ENCODE peak calls at places on chromosomes 5 and 9, in six cellular contexts. K, N, O, F, E and H are unnamed samples.

GRCh38 chr9:89905628-89906338 is 301.0 kb downstream of the GADD45G start:
- DNase-seq in E (no peak), K (no peak), F (no peak), N (no peak), O (no peak), H (no peak)

GRCh38 chr9:117411547-117411946 is 3.3 kb downstream of the ASTN2 start:
- DNase-seq in E (peak), K (peak), N (no peak), O (peak), F (no peak), H (no peak)

GRCh38 chr5:179475956-179476355 is 74.4 kb upstream of the RUFY1 start:
- DNase-seq in O (no peak), F (no peak), E (no peak), N (no peak), K (no peak), H (no peak)

GRCh38 chr9:116806075-116806474 is 119.0 kb downstream of the TRIM32 start:
- DNase-seq in K (no peak), E (peak), O (no peak), F (peak), N (no peak), H (no peak)

GRCh38 chr5:606526-607399 is 5.4 kb upstream of the CEP72 start:
- DNase-seq in N (no peak), E (no peak), K (peak), O (no peak), F (no peak), H (no peak)

GRCh38 chr5:107272954-107273353 is 397.8 kb downstream of the EFNA5 start:
- DNase-seq in O (no peak), E (no peak), F (no peak), K (no peak), N (no peak), H (no peak)

GRCh38 chr9:128505414-128505765 is 871 bp downstream of the GLE1 start:
- DNase-seq in F (no peak), E (no peak), N (no peak), O (no peak), K (no peak), H (no peak)

GRCh38 chr9:98732801-98733200 is 24.1 kb upstream of the GABBR2 start:
- DNase-seq in K (no peak), E (no peak), N (no peak), F (peak), O (no peak), H (no peak)

GRCh38 chr9:85401998-85402397 is 339.8 kb downstream of the AGTPBP1 start:
- DNase-seq in F (peak), O (no peak), E (no peak), K (no peak), N (no peak), H (no peak)
- TF ChIP-seq CTCF in F (no peak), O (no peak), E (no peak), K (no peak), N (no peak), H (no peak)

DNA sequence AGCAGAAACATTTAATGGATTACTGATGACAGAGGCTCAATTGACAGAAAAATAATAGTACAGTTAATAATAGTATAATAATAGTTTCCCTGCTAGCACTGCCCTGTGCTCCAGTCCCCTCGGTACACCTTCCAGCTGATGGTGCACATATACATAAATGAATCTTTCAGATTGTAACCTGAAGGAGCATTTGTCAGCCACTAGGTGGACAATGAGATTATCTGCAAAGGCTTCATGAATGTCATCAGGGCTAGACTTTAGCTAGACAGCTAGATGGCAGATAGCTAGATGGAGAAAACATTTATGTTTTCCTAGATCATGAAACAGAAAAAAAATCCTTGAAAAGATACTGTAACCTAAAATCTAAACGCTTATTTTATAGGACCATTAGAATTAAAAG is 304.4 kb upstream of the SMC2 start:
- DNase-seq in K (no peak), O (no peak), E (no peak), F (peak), N (no peak), H (no peak)
- TF ChIP-seq CTCF in K (no peak), O (no peak), E (no peak), F (peak), N (no peak), H (no peak)

GRCh38 chr9:130693101-130693425 is 517 bp upstream of the EXOSC2 start:
- DNase-seq in K (no peak), E (no peak), O (no peak), F (no peak), N (no peak), H (no peak)

GRCh38 chr9:130693426-130694191 is at the start of gene EXOSC2:
- DNase-seq in O (peak), K (peak), F (peak), E (peak), N (peak), H (peak)

GRCh38 chr9:130689937-130690700 is 3.5 kb upstream of the EXOSC2 start:
- DNase-seq in E (peak), K (peak), F (peak), N (no peak), O (peak), H (peak)

GRCh38 chr9:130694205-130694604 is 625 bp downstream of the EXOSC2 start:
- DNase-seq in F (no peak), O (no peak), N (no peak), E (no peak), K (no peak), H (no peak)

GRCh38 chr9:130692365-130692764 is 1.2 kb upstream of the EXOSC2 start:
- DNase-seq in K (no peak), E (peak), N (no peak), O (no peak), F (no peak), H (no peak)
- TF ChIP-seq CTCF in K (no peak), E (peak), N (no peak), O (no peak), F (no peak), H (no peak)

GRCh38 chr5:1769752-1770442 is 29.7 kb downstream of the MRPL36 start:
- DNase-seq in N (no peak), F (no peak), K (no peak), O (no peak), E (no peak), H (no peak)
- TF ChIP-seq CTCF in N (no peak), F (no peak), K (no peak), O (no peak), E (no peak), H (no peak)

GRCh38 chr5:110631236-110631635 is 95.2 kb downstream of the TMEM232 start:
- DNase-seq in F (no peak), K (no peak), O (no peak), N (no peak), E (no peak), H (no peak)

GRCh38 chr5:110630350-110630749 is 96.1 kb downstream of the TMEM232 start:
- DNase-seq in N (no peak), K (no peak), F (no peak), E (no peak), O (no peak), H (no peak)

GRCh38 chr5:110623875-110624274 is 102.6 kb downstream of the TMEM232 start:
- DNase-seq in O (no peak), K (no peak), N (no peak), F (no peak), E (no peak), H (no peak)

DNA sequence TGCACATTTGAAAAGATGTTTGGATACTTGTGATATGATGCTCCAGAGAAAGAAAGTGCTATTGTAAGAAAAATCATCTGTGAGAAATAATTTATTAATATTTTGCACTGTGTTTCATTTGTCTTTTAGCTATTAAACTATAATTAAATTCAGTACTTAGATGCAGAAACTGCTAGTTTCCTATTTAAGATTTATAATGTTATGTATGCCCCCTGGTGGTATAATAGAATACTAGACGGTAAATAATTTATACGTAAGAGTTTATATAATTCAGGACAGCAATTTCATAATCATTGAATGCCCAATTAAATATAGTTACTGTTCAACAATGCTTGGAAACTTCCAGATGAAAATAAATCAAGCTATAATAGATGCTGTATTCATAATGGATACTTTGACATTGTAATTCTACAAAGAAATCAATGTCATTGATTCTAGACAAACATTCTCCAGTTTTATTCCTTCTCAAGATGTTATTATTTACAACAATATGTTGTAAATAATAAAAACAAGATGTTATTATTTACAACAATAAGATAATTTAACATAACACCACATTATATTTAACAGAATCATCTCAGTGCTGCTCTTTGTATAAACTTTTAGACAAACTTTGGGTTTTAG is 101.0 kb downstream of the TMEM232 start:
- DNase-seq in N (no peak), K (no peak), E (no peak), F (peak), O (no peak), H (no peak)
- TF ChIP-seq CTCF in N (peak), K (no peak), E (peak), F (peak), O (no peak), H (peak)

GRCh38 chr5:50435131-50435530 is 6.0 kb downstream of the EMB start:
- DNase-seq in F (no peak), K (no peak), E (no peak), N (no peak), O (no peak), H (no peak)

GRCh38 chr5:50439221-50439620 is 1.9 kb downstream of the EMB start:
- DNase-seq in E (no peak), K (no peak), O (no peak), N (no peak), F (no peak), H (no peak)

GRCh38 chr5:50441479-50441815 is 359 bp upstream of the EMB start:
- DNase-seq in K (no peak), O (no peak), E (no peak), N (no peak), F (no peak), H (no peak)

GRCh38 chr5:50445281-50445949 is 4.3 kb upstream of the EMB start:
- DNase-seq in N (no peak), E (no peak), K (no peak), F (no peak), O (no peak), H (no peak)

GRCh38 chr5:50440651-50441478 is at the start of gene EMB:
- DNase-seq in F (peak), N (no peak), E (peak), K (peak), O (peak), H (no peak)
- TF ChIP-seq CTCF in F (peak), N (no peak), E (no peak), K (no peak), O (peak), H (no peak)

GRCh38 chr9:96222132-96222531 is 79.8 kb downstream of the HSD17B3 start:
- DNase-seq in K (no peak), O (no peak), N (no peak), E (peak), F (peak), H (no peak)
- TF ChIP-seq CTCF in K (no peak), O (no peak), N (peak), E (peak), F (peak), H (no peak)

GRCh38 chr5:168056499-168057182 is 234.8 kb upstream of the WWC1 start:
- DNase-seq in O (no peak), E (no peak), F (no peak), N (no peak), K (no peak), H (no peak)

GRCh38 chr5:168055982-168056381 is 235.5 kb upstream of the WWC1 start:
- DNase-seq in N (no peak), K (no peak), E (no peak), F (no peak), O (no peak), H (no peak)

GRCh38 chr5:168055141-168055680 is 236.2 kb upstream of the WWC1 start:
- DNase-seq in O (no peak), E (no peak), K (no peak), F (no peak), N (no peak), H (no peak)

GRCh38 chr5:168059111-168059510 is 232.3 kb upstream of the WWC1 start:
- DNase-seq in N (no peak), E (no peak), F (no peak), O (no peak), K (no peak), H (no peak)

GRCh38 chr5:168057905-168058304 is 233.5 kb upstream of the WWC1 start:
- DNase-seq in O (no peak), N (no peak), K (no peak), E (no peak), F (no peak), H (no peak)
- TF ChIP-seq CTCF in O (no peak), N (no peak), K (no peak), E (no peak), F (no peak), H (no peak)